ENCODE peak calls at places on chromosomes 5 and 9, in seven cellular contexts. M, H, R, G, C, S and E are unnamed samples.

GRCh38 chr9:81620009-81620405 is 69.3 kb downstream of the TLE1 start:
- DNase-seq in M (no peak), H (no peak), R (no peak), G (no peak), C (no peak), S (peak; percentile 58), E (no peak)

GRCh38 chr5:95066048-95066447 is 218.8 kb downstream of the MCTP1 start:
- DNase-seq in M (no peak), H (no peak), R (no peak), G (no peak), C (no peak), S (no peak), E (no peak)

GRCh38 chr5:174045470-174046025 is at the start of gene NSG2:
- DNase-seq in M (peak; percentile 89), H (peak; percentile 73), R (peak; percentile 68), G (no peak), C (peak; percentile 70), S (peak; percentile 39), E (peak; percentile 82)

GRCh38 chr5:16736158-16736994 is 119.6 kb upstream of the RETREG1 start:
- DNase-seq in M (no peak), H (no peak), R (peak; percentile 89), G (no peak), C (no peak), S (no peak), E (peak; percentile 79)

GRCh38 chr5:60487466-60487865 is 212.5 kb downstream of the DEPDC1B start:
- DNase-seq in M (no peak), H (no peak), R (no peak), G (no peak), C (no peak), S (no peak), E (no peak)

GRCh38 chr5:178931846-178932760 is 8.9 kb upstream of the ZNF454 start:
- DNase-seq in M (no peak), H (no peak), R (no peak), G (no peak), C (no peak), S (no peak), E (no peak)

GRCh38 chr9:72131206-72131605 is 18.0 kb upstream of the GDA start:
- DNase-seq in M (no peak), H (no peak), R (no peak), G (no peak), C (no peak), S (no peak), E (no peak)

GRCh38 chr9:92710368-92710767 is 40.4 kb upstream of the IPPK start:
- DNase-seq in M (no peak), H (no peak), R (no peak), G (no peak), C (no peak), S (no peak), E (no peak)

GRCh38 chr5:138773215-138773614 is 20.0 kb downstream of the CTNNA1 start:
- DNase-seq in M (no peak), H (no peak), R (no peak), G (no peak), C (no peak), S (no peak), E (no peak)

GRCh38 chr9:126702501-126703329 is 89.0 kb downstream of the LMX1B start:
- DNase-seq in M (no peak), H (no peak), R (no peak), G (peak; percentile 27), C (no peak), S (peak; percentile 39), E (no peak)

GRCh38 chr9:4833781-4834560 is 41.2 kb downstream of the RCL1 start:
- DNase-seq in M (no peak), H (no peak), R (no peak), G (no peak), C (no peak), S (no peak), E (no peak)

GRCh38 chr5:146890733-146891440 is 12.3 kb upstream of the PPP2R2B start:
- DNase-seq in M (no peak), H (no peak), R (no peak), G (no peak), C (no peak), S (no peak), E (no peak)

GRCh38 chr5:149151717-149152116 is 10.4 kb downstream of the ABLIM3 start:
- DNase-seq in M (no peak), H (no peak), R (no peak), G (no peak), C (no peak), S (no peak), E (no peak)

GRCh38 chr9:22158983-22159382 is 149.9 kb upstream of the CDKN2B start:
- DNase-seq in M (no peak), H (no peak), R (no peak), G (no peak), C (no peak), S (no peak), E (no peak)

GRCh38 chr9:34408173-34408572 is 31.5 kb upstream of the MYORG start:
- DNase-seq in M (no peak), H (no peak), R (no peak), G (no peak), C (no peak), S (no peak), E (no peak)

GRCh38 chr5:65334077-65334476 is 147.6 kb downstream of the ADAMTS6 start:
- DNase-seq in M (no peak), H (no peak), R (peak; percentile 53), G (no peak), C (no peak), S (no peak), E (peak; percentile 95)

GRCh38 chr5:168592014-168592368 is 12.8 kb upstream of the PANK3 start:
- DNase-seq in M (no peak), H (no peak), R (no peak), G (no peak), C (no peak), S (no peak), E (no peak)

GRCh38 chr9:106878943-106879916 is 16.3 kb downstream of the ZNF462 start:
- DNase-seq in M (no peak), H (no peak), R (peak; percentile 61), G (no peak), C (peak; percentile 37), S (no peak), E (peak; percentile 84)

GRCh38 chr5:149205625-149206523 is 64.6 kb downstream of the ABLIM3 start:
- DNase-seq in M (no peak), H (no peak), R (no peak), G (no peak), C (no peak), S (no peak), E (no peak)

GRCh38 chr9:34254141-34254913 is 74.7 kb downstream of the KIF24 start:
- DNase-seq in M (no peak), H (no peak), R (no peak), G (no peak), C (no peak), S (no peak), E (no peak)

GRCh38 chr9:68446836-68447235 is 90.4 kb downstream of the PGM5 start:
- DNase-seq in M (no peak), H (no peak), R (no peak), G (no peak), C (no peak), S (no peak), E (no peak)

GRCh38 chr5:74374656-74375055 is 265.9 kb downstream of the ENC1 start:
- DNase-seq in M (no peak), H (no peak), R (no peak), G (no peak), C (no peak), S (no peak), E (no peak)

GRCh38 chr9:27447036-27447700 is 76.9 kb upstream of the IFNK start:
- DNase-seq in M (no peak), H (no peak), R (peak; percentile 7), G (no peak), C (no peak), S (no peak), E (peak; percentile 14)

GRCh38 chr5:107217721-107218130 is 453.0 kb downstream of the EFNA5 start:
- DNase-seq in M (no peak), H (no peak), R (peak; percentile 53), G (no peak), C (no peak), S (no peak), E (no peak)

GRCh38 chr5:9524941-9525340 is 20.9 kb downstream of the SEMA5A start:
- DNase-seq in M (no peak), H (no peak), R (no peak), G (no peak), C (no peak), S (no peak), E (no peak)

GRCh38 chr9:108885643-108886348 is 23.7 kb downstream of the ACTL7A start:
- DNase-seq in M (peak; percentile 23), H (no peak), R (peak; percentile 59), G (no peak), C (no peak), S (peak; percentile 84), E (peak; percentile 64)

GRCh38 chr5:137594717-137595116 is 95.6 kb upstream of the SPOCK1 start:
- DNase-seq in M (no peak), H (no peak), R (no peak), G (no peak), C (no peak), S (no peak), E (no peak)

GRCh38 chr9:93635186-93636107 is 59.1 kb downstream of the PHF2 start:
- DNase-seq in M (no peak), H (no peak), R (no peak), G (no peak), C (no peak), S (peak; percentile 1), E (no peak)

GRCh38 chr9:34737677-34738260 is 27.8 kb upstream of the CCL21 start:
- DNase-seq in M (no peak), H (no peak), R (no peak), G (no peak), C (no peak), S (no peak), E (no peak)